ENCODE peak calls at places on chromosome 7, in ten cellular contexts. One of them, this sample, is unnamed.

GRCh38 chr7:2560175-2560695 is 1.5 kb downstream of the IQCE start:
- DNase-seq in OCI-LY7: no peak
- DNase-seq in heart right ventricle: no peak
- DNase-seq in Peyer's patch: no peak
- DNase-seq in H9: no peak
- DNase-seq in HL-60: no peak
- DNase-seq in dorsolateral prefrontal cortex: no peak
- DNase-seq in ovary: no peak
- DNase-seq in brain microvascular endothelial cell: no peak
- DNase-seq in psoas muscle: no peak
- DNase-seq in this sample: no peak

GRCh38 chr7:13581097-13581496 is 408.4 kb downstream of the ETV1 start:
- DNase-seq in Peyer's patch: no peak
- DNase-seq in ovary: no peak
- DNase-seq in HL-60: no peak
- DNase-seq in brain microvascular endothelial cell: no peak
- DNase-seq in dorsolateral prefrontal cortex: no peak
- DNase-seq in OCI-LY7: no peak
- DNase-seq in heart right ventricle: no peak
- DNase-seq in H9: no peak
- DNase-seq in psoas muscle: no peak
- DNase-seq in this sample: no peak

GRCh38 chr7:143259765-143260164 is 3.5 kb upstream of the GSTK1 start:
- DNase-seq in dorsolateral prefrontal cortex: no peak
- DNase-seq in H9: no peak
- DNase-seq in psoas muscle: no peak
- DNase-seq in brain microvascular endothelial cell: no peak
- DNase-seq in heart right ventricle: no peak
- DNase-seq in Peyer's patch: no peak
- DNase-seq in OCI-LY7: no peak
- DNase-seq in HL-60: no peak
- DNase-seq in ovary: no peak
- DNase-seq in this sample: no peak

GRCh38 chr7:32020760-32021159 is 49.4 kb downstream of the PDE1C start:
- DNase-seq in HL-60: no peak
- DNase-seq in brain microvascular endothelial cell: no peak
- DNase-seq in dorsolateral prefrontal cortex: no peak
- DNase-seq in H9: no peak
- DNase-seq in ovary: no peak
- DNase-seq in Peyer's patch: no peak
- DNase-seq in heart right ventricle: no peak
- DNase-seq in OCI-LY7: no peak
- DNase-seq in psoas muscle: no peak
- DNase-seq in this sample: no peak

GRCh38 chr7:127809285-127809702 is 157.3 kb downstream of the SND1 start:
- DNase-seq in H9: no peak
- DNase-seq in psoas muscle: peak; percentile 59
- DNase-seq in heart right ventricle: no peak
- DNase-seq in Peyer's patch: no peak
- DNase-seq in HL-60: no peak
- DNase-seq in OCI-LY7: no peak
- DNase-seq in dorsolateral prefrontal cortex: peak; percentile 73
- DNase-seq in brain microvascular endothelial cell: peak; percentile 67
- DNase-seq in ovary: no peak
- DNase-seq in this sample: no peak

GRCh38 chr7:75732764-75733630 is 5.7 kb downstream of the HIP1 start:
- DNase-seq in psoas muscle: peak; percentile 58
- DNase-seq in dorsolateral prefrontal cortex: no peak
- DNase-seq in Peyer's patch: no peak
- DNase-seq in brain microvascular endothelial cell: peak; percentile 84
- DNase-seq in H9: no peak
- DNase-seq in heart right ventricle: no peak
- DNase-seq in HL-60: no peak
- DNase-seq in ovary: no peak
- DNase-seq in OCI-LY7: peak; percentile 50
- DNase-seq in this sample: no peak

GRCh38 chr7:33191326-33191725 is 62.0 kb downstream of the BBS9 start:
- DNase-seq in psoas muscle: no peak
- DNase-seq in brain microvascular endothelial cell: no peak
- DNase-seq in heart right ventricle: no peak
- DNase-seq in ovary: no peak
- DNase-seq in Peyer's patch: no peak
- DNase-seq in H9: peak; percentile 39
- DNase-seq in OCI-LY7: peak; percentile 10
- DNase-seq in HL-60: no peak
- DNase-seq in dorsolateral prefrontal cortex: no peak
- DNase-seq in this sample: no peak

GRCh38 chr7:157763279-157764000 is 426.6 kb downstream of the DNAJB6 start:
- DNase-seq in dorsolateral prefrontal cortex: no peak
- DNase-seq in H9: no peak
- DNase-seq in brain microvascular endothelial cell: no peak
- DNase-seq in psoas muscle: no peak
- DNase-seq in heart right ventricle: no peak
- DNase-seq in Peyer's patch: no peak
- DNase-seq in ovary: no peak
- DNase-seq in OCI-LY7: no peak
- DNase-seq in HL-60: no peak
- DNase-seq in this sample: no peak

GRCh38 chr7:149317986-149318672 is 56.1 kb downstream of the ZNF783 start:
- DNase-seq in dorsolateral prefrontal cortex: no peak
- DNase-seq in HL-60: no peak
- DNase-seq in Peyer's patch: no peak
- DNase-seq in OCI-LY7: peak; percentile 30
- DNase-seq in brain microvascular endothelial cell: no peak
- DNase-seq in H9: peak; percentile 77
- DNase-seq in heart right ventricle: no peak
- DNase-seq in psoas muscle: no peak
- DNase-seq in ovary: no peak
- DNase-seq in this sample: no peak
- TF ChIP-seq CTCF in dorsolateral prefrontal cortex: no peak
- TF ChIP-seq CTCF in HL-60: no peak
- TF ChIP-seq CTCF in Peyer's patch: no peak
- TF ChIP-seq CTCF in OCI-LY7: peak; percentile 65
- TF ChIP-seq CTCF in brain microvascular endothelial cell: peak; percentile 24
- TF ChIP-seq CTCF in H9: peak; percentile 81
- TF ChIP-seq CTCF in heart right ventricle: no peak
- TF ChIP-seq CTCF in psoas muscle: no peak
- TF ChIP-seq CTCF in ovary: no peak
- TF ChIP-seq CTCF in this sample: no peak

DNA sequence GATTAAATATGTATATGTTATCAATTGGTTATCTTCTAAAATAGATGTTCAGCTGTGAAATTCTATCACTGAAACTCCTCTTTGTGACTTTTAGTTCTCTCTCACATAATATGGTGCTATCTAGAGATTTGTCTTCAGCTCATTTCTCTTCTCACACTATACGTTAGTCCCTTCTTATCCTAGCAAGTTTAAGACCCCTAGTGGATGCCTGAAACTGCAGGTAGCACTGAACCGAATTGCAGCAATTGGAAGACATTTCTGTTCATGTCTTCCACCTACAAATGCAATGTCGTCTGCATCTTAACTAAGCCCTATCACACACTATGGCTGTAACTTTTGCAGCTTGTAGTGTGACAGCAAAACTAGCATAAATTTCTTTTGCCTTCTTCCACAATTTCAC is 442.7 kb upstream of the POM121L12 start:
- DNase-seq in OCI-LY7: no peak
- DNase-seq in psoas muscle: no peak
- DNase-seq in dorsolateral prefrontal cortex: no peak
- DNase-seq in HL-60: no peak
- DNase-seq in ovary: no peak
- DNase-seq in H9: no peak
- DNase-seq in Peyer's patch: no peak
- DNase-seq in brain microvascular endothelial cell: no peak
- DNase-seq in heart right ventricle: no peak
- DNase-seq in this sample: no peak
- TF ChIP-seq CTCF in OCI-LY7: no peak
- TF ChIP-seq CTCF in psoas muscle: no peak
- TF ChIP-seq CTCF in dorsolateral prefrontal cortex: no peak
- TF ChIP-seq CTCF in HL-60: no peak
- TF ChIP-seq CTCF in ovary: no peak
- TF ChIP-seq CTCF in H9: peak; percentile 53
- TF ChIP-seq CTCF in Peyer's patch: no peak
- TF ChIP-seq CTCF in brain microvascular endothelial cell: no peak
- TF ChIP-seq CTCF in heart right ventricle: no peak
- TF ChIP-seq CTCF in this sample: no peak

GRCh38 chr7:155298288-155298833 is 683 bp downstream of the INSIG1 start:
- DNase-seq in H9: no peak
- DNase-seq in heart right ventricle: no peak
- DNase-seq in HL-60: no peak
- DNase-seq in ovary: no peak
- DNase-seq in OCI-LY7: no peak
- DNase-seq in psoas muscle: no peak
- DNase-seq in Peyer's patch: no peak
- DNase-seq in brain microvascular endothelial cell: no peak
- DNase-seq in dorsolateral prefrontal cortex: no peak
- DNase-seq in this sample: no peak

GRCh38 chr7:155296788-155297516 is 726 bp upstream of the INSIG1 start:
- DNase-seq in brain microvascular endothelial cell: peak; percentile 73
- DNase-seq in heart right ventricle: peak; percentile 31
- DNase-seq in OCI-LY7: peak; percentile 73
- DNase-seq in ovary: peak; percentile 76
- DNase-seq in Peyer's patch: peak; percentile 73
- DNase-seq in HL-60: no peak
- DNase-seq in dorsolateral prefrontal cortex: peak; percentile 78
- DNase-seq in psoas muscle: peak; percentile 84
- DNase-seq in H9: peak; percentile 49
- DNase-seq in this sample: no peak

GRCh38 chr7:155298834-155299538 is 1.3 kb downstream of the INSIG1 start:
- DNase-seq in Peyer's patch: peak; percentile 96
- DNase-seq in heart right ventricle: peak; percentile 94
- DNase-seq in ovary: peak; percentile 89
- DNase-seq in psoas muscle: peak; percentile 96
- DNase-seq in HL-60: peak; percentile 90
- DNase-seq in brain microvascular endothelial cell: peak; percentile 97
- DNase-seq in dorsolateral prefrontal cortex: peak; percentile 99
- DNase-seq in H9: peak; percentile 95
- DNase-seq in OCI-LY7: peak; percentile 95
- DNase-seq in this sample: peak; percentile 83

GRCh38 chr7:155296006-155296787 is 1.5 kb upstream of the INSIG1 start:
- DNase-seq in H9: no peak
- DNase-seq in brain microvascular endothelial cell: no peak
- DNase-seq in ovary: peak; percentile 35
- DNase-seq in dorsolateral prefrontal cortex: no peak
- DNase-seq in psoas muscle: no peak
- DNase-seq in Peyer's patch: peak; percentile 43
- DNase-seq in HL-60: no peak
- DNase-seq in heart right ventricle: no peak
- DNase-seq in OCI-LY7: no peak
- DNase-seq in this sample: no peak

DNA sequence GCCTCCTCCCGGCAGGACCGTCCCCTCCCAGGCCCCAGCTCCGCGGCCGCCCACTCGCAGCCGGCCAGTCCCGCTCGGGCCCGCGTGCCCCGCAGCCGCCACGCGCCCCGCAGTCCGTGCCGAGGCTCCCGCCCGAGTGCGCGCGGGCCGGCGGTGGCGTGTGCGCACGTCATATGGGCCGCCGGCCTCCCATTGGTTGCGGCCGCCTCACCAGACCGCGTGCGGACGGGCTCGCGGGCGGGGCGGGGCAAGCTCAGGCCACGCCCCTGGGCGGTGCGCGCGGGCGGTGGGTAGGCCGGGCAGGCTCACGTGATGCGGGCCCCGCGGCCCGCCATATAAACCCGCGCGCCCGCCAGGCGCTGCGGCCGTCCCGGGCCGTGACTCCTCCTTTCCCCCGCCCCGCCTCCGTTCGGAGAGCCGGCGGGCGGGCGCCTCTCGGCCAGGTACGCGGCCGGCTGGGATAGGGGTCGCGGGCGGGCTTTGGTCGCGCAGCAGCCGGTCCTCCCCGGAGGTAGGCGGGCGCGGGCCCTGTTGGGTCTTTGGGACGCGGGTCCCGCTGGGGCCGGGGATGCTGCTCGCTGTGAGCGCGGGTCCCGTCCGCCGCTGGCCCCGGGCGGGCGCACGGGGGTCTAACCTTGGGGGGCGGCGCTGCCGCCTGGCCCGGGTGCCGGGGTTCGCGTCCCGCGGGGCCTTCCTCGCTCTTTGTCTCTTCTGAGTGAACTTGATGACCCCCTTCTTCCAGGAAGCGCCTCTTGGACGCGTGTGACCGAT is at the start of gene INSIG1:
- DNase-seq in Peyer's patch: peak; percentile 95
- DNase-seq in dorsolateral prefrontal cortex: peak; percentile 95
- DNase-seq in psoas muscle: peak; percentile 95
- DNase-seq in H9: peak; percentile 92
- DNase-seq in HL-60: peak; percentile 79
- DNase-seq in brain microvascular endothelial cell: peak; percentile 78
- DNase-seq in OCI-LY7: peak; percentile 94
- DNase-seq in heart right ventricle: peak; percentile 89
- DNase-seq in ovary: peak; percentile 97
- DNase-seq in this sample: peak; percentile 84
- TF ChIP-seq CTCF in Peyer's patch: no peak
- TF ChIP-seq CTCF in dorsolateral prefrontal cortex: no peak
- TF ChIP-seq CTCF in psoas muscle: no peak
- TF ChIP-seq CTCF in H9: no peak
- TF ChIP-seq CTCF in HL-60: no peak
- TF ChIP-seq CTCF in brain microvascular endothelial cell: no peak
- TF ChIP-seq CTCF in OCI-LY7: no peak
- TF ChIP-seq CTCF in heart right ventricle: no peak
- TF ChIP-seq CTCF in ovary: peak; percentile 39
- TF ChIP-seq CTCF in this sample: peak; percentile 3

GRCh38 chr7:100546129-100546867 is 7.3 kb downstream of the AGFG2 start:
- DNase-seq in H9: no peak
- DNase-seq in heart right ventricle: no peak
- DNase-seq in Peyer's patch: no peak
- DNase-seq in brain microvascular endothelial cell: no peak
- DNase-seq in ovary: no peak
- DNase-seq in HL-60: no peak
- DNase-seq in dorsolateral prefrontal cortex: no peak
- DNase-seq in OCI-LY7: no peak
- DNase-seq in psoas muscle: no peak
- DNase-seq in this sample: no peak

GRCh38 chr7:100545636-100546128 is 6.7 kb downstream of the AGFG2 start:
- DNase-seq in dorsolateral prefrontal cortex: no peak
- DNase-seq in brain microvascular endothelial cell: peak; percentile 88
- DNase-seq in HL-60: no peak
- DNase-seq in psoas muscle: no peak
- DNase-seq in H9: peak; percentile 68
- DNase-seq in OCI-LY7: peak; percentile 50
- DNase-seq in Peyer's patch: no peak
- DNase-seq in heart right ventricle: peak; percentile 40
- DNase-seq in ovary: peak; percentile 74
- DNase-seq in this sample: no peak

GRCh38 chr7:100546868-100547800 is 8.1 kb downstream of the AGFG2 start:
- DNase-seq in H9: no peak
- DNase-seq in brain microvascular endothelial cell: no peak
- DNase-seq in OCI-LY7: no peak
- DNase-seq in dorsolateral prefrontal cortex: no peak
- DNase-seq in Peyer's patch: no peak
- DNase-seq in ovary: peak; percentile 26
- DNase-seq in HL-60: no peak
- DNase-seq in psoas muscle: no peak
- DNase-seq in heart right ventricle: no peak
- DNase-seq in this sample: no peak

GRCh38 chr7:100544949-100545635 is 6.1 kb downstream of the AGFG2 start:
- DNase-seq in psoas muscle: no peak
- DNase-seq in H9: no peak
- DNase-seq in dorsolateral prefrontal cortex: no peak
- DNase-seq in Peyer's patch: no peak
- DNase-seq in OCI-LY7: no peak
- DNase-seq in brain microvascular endothelial cell: no peak
- DNase-seq in ovary: no peak
- DNase-seq in HL-60: no peak
- DNase-seq in heart right ventricle: no peak
- DNase-seq in this sample: no peak

DNA sequence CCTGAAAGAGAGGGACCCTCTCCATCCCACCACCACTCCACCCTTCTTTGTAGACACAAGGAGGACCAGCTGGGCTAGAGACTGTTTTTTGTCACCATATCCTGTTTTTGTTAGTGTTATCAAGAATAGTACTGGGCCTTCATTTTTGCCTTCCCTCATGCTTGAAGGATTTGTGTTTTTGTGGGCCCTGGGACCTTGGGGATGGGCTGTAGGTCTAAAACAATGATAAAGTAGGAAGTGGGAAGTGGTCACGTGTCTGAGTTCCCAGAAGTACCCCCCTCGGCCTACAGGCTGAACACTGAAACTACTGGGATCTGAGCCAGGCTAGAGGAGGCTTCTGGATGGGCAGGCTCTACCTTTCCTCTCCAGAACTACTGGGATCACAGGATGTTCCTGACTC is 8.9 kb downstream of the AGFG2 start:
- DNase-seq in dorsolateral prefrontal cortex: no peak
- DNase-seq in heart right ventricle: peak; percentile 62
- DNase-seq in Peyer's patch: no peak
- DNase-seq in HL-60: no peak
- DNase-seq in psoas muscle: no peak
- DNase-seq in H9: no peak
- DNase-seq in OCI-LY7: peak; percentile 49
- DNase-seq in ovary: peak; percentile 61
- DNase-seq in brain microvascular endothelial cell: no peak
- DNase-seq in this sample: no peak
- TF ChIP-seq CTCF in dorsolateral prefrontal cortex: no peak
- TF ChIP-seq CTCF in heart right ventricle: peak; percentile 12
- TF ChIP-seq CTCF in Peyer's patch: peak; percentile 16
- TF ChIP-seq CTCF in HL-60: no peak
- TF ChIP-seq CTCF in psoas muscle: no peak
- TF ChIP-seq CTCF in H9: no peak
- TF ChIP-seq CTCF in OCI-LY7: no peak
- TF ChIP-seq CTCF in ovary: no peak
- TF ChIP-seq CTCF in brain microvascular endothelial cell: peak; percentile 35
- TF ChIP-seq CTCF in this sample: no peak

This sample was measured in neural crest cell.